ENCODE peak calls at places on chromosomes 1 and 21, in nine cellular contexts. P is stimulated activated CD4-positive, alpha-beta T cell treated with anti-CD3 and anti-CD28 coated beads, Interleukin-1b, Interleukin-23, amount 100 ng/mL, for 4 hours; S is amniotic stem cell; T is Daoy; W is NAMALWA; L is hepatocyte; E is activated CD4-positive, alpha-beta T cell treated with anti-CD3 and anti-CD28 coated beads for 24 hours; F is head of caudate nucleus; R is NCI-H1417. U is an unnamed sample.

GRCh38 chr1:228737613-228738012 is 2.3 kb downstream of the RHOU start:
- DNase-seq in P (no peak), S (no peak), T (no peak), W (no peak), L (no peak), E (no peak), F (no peak), R (no peak), U (no peak)

GRCh38 chr1:235650341-235651169 is 971 bp upstream of the GNG4 start:
- DNase-seq in P (no peak), S (no peak), T (peak), W (no peak), L (peak), E (no peak), F (no peak), R (no peak), U (no peak)

GRCh38 chr1:220272841-220273090 is 513 bp upstream of the RAB3GAP2 start:
- DNase-seq in P (no peak), S (no peak), T (no peak), W (no peak), L (no peak), E (no peak), F (no peak), R (no peak), U (no peak)

GRCh38 chr1:36027766-36028165 is 56.1 kb upstream of the TEKT2 start:
- DNase-seq in P (no peak), S (no peak), T (no peak), W (no peak), L (no peak), E (no peak), F (no peak), R (no peak), U (no peak)

GRCh38 chr21:29477941-29478340 is 179.2 kb downstream of the BACH1 start:
- DNase-seq in P (no peak), S (no peak), T (peak), W (no peak), L (no peak), E (no peak), F (no peak), R (no peak), U (no peak)

GRCh38 chr1:53254011-53254640 is 15.8 kb upstream of the MAGOH start:
- DNase-seq in P (no peak), S (no peak), T (no peak), W (no peak), L (peak), E (no peak), F (no peak), R (no peak), U (no peak)

GRCh38 chr1:231107186-231107585 is 54.7 kb upstream of the TRIM67 start:
- DNase-seq in P (no peak), S (no peak), T (no peak), W (no peak), L (no peak), E (no peak), F (no peak), R (no peak), U (no peak)

GRCh38 chr1:115198938-115199337 is 109.6 kb upstream of the TSPAN2 start:
- DNase-seq in P (no peak), S (no peak), T (no peak), W (no peak), L (no peak), E (no peak), F (no peak), R (peak), U (no peak)

GRCh38 chr1:243256590-243256989 is 749 bp downstream of the SDCCAG8 start:
- DNase-seq in P (no peak), S (no peak), T (no peak), W (peak), L (no peak), E (no peak), F (no peak), R (no peak), U (no peak)

GRCh38 chr1:20712210-20712577 is 5.6 kb downstream of the KIF17 start:
- DNase-seq in P (no peak), S (no peak), T (no peak), W (no peak), L (no peak), E (no peak), F (peak), R (no peak), U (no peak)

GRCh38 chr1:246838118-246838456 is 93.7 kb downstream of the AHCTF1 start:
- DNase-seq in P (no peak), S (no peak), T (no peak), W (no peak), L (no peak), E (no peak), F (no peak), R (no peak), U (no peak)

GRCh38 chr1:27643626-27644368 is 8.8 kb upstream of the FGR start:
- DNase-seq in P (peak), S (no peak), T (peak), W (peak), L (peak), E (peak), F (peak), R (no peak), U (no peak)

GRCh38 chr1:197763307-197763706 is 12.0 kb downstream of the DENND1B start:
- DNase-seq in P (no peak), S (no peak), T (no peak), W (no peak), L (no peak), E (no peak), F (no peak), R (no peak), U (no peak)

GRCh38 chr1:27348861-27349783 is 7.3 kb downstream of the SYTL1 start:
- DNase-seq in P (peak), S (no peak), T (peak), W (no peak), L (peak), E (no peak), F (no peak), R (peak), U (no peak)

GRCh38 chr1:10901091-10901893 is 104.8 kb upstream of the CASZ1 start:
- DNase-seq in P (no peak), S (no peak), T (peak), W (no peak), L (peak), E (no peak), F (no peak), R (no peak), U (peak)

GRCh38 chr1:84722794-84723193 is 32.5 kb upstream of the SSX2IP start:
- DNase-seq in P (no peak), S (no peak), T (no peak), W (no peak), L (no peak), E (no peak), F (no peak), R (no peak), U (no peak)

GRCh38 chr21:17903029-17903806 is 84.1 kb upstream of the C21orf91 start:
- DNase-seq in P (no peak), S (peak), T (no peak), W (peak), L (peak), E (no peak), F (no peak), R (peak), U (peak)

GRCh38 chr1:9357958-9358357 is 65.3 kb downstream of the SPSB1 start:
- DNase-seq in P (no peak), S (no peak), T (no peak), W (no peak), L (no peak), E (no peak), F (no peak), R (no peak), U (no peak)